ENCODE peak calls at places on chromosomes 5 and 9, in ten cellular contexts. W is H1, F is pancreas, M is psoas muscle, S is fibroblast of pulmonary artery, R is HFF-Myc, Y is cardiac muscle cell, A is ovary, Z is tibial artery, B is A549. J is an unnamed sample.

GRCh38 chr5:151931260-151931659 is 6.6 kb upstream of the GLRA1 start:
- DNase-seq in A (no peak), Y (no peak), Z (no peak), S (no peak), W (no peak), F (no peak), B (no peak), M (no peak), R (no peak), J (no peak)

GRCh38 chr5:67902497-67902830 is 313.1 kb upstream of the PIK3R1 start:
- DNase-seq in S (no peak), F (no peak), R (no peak), Z (no peak), B (no peak), A (no peak), W (no peak), Y (no peak), M (no peak), J (peak; percentile 7)

GRCh38 chr5:151130922-151131891 is 26.4 kb downstream of the ANXA6 start:
- DNase-seq in S (no peak), W (no peak), F (peak; percentile 56), R (no peak), Z (no peak), Y (no peak), B (no peak), M (no peak), A (no peak), J (no peak)

GRCh38 chr9:87529666-87530065 is 32.0 kb downstream of the DAPK1 start:
- DNase-seq in B (no peak), F (no peak), M (no peak), A (no peak), Y (no peak), W (no peak), Z (no peak), R (no peak), S (no peak), J (no peak)

GRCh38 chr5:133635051-133635450 is 22.7 kb upstream of the FSTL4 start:
- DNase-seq in M (no peak), R (peak; percentile 12), F (no peak), Y (peak; percentile 10), Z (no peak), B (peak; percentile 67), W (no peak), S (no peak), A (no peak), J (peak; percentile 13)

GRCh38 chr5:139565411-139566305 is 4.5 kb downstream of the UBE2D2 start:
- DNase-seq in W (no peak), M (no peak), R (peak; percentile 26), B (no peak), A (no peak), Z (no peak), S (peak; percentile 24), F (no peak), Y (peak; percentile 52), J (peak; percentile 26)

GRCh38 chr5:6714221-6715041 is 1.2 kb downstream of the TENT4A start:
- DNase-seq in R (no peak), B (peak; percentile 38), S (no peak), Y (peak; percentile 20), M (peak; percentile 67), F (peak; percentile 50), W (no peak), Z (no peak), A (peak; percentile 26), J (no peak)

GRCh38 chr5:168006473-168007130 is 284.8 kb upstream of the WWC1 start:
- DNase-seq in F (no peak), M (no peak), A (peak; percentile 28), S (no peak), Y (peak; percentile 17), R (no peak), Z (no peak), W (no peak), B (no peak), J (peak; percentile 44)

GRCh38 chr5:179986328-179986727 is 78.6 kb upstream of the TBC1D9B start:
- DNase-seq in Y (peak; percentile 16), R (no peak), W (no peak), A (no peak), B (no peak), F (no peak), S (peak; percentile 23), M (no peak), Z (no peak), J (no peak)

GRCh38 chr9:130359819-130360218 is 84.9 kb upstream of the ASS1 start:
- DNase-seq in B (no peak), W (no peak), F (no peak), M (no peak), S (no peak), R (no peak), Z (no peak), Y (no peak), A (no peak), J (no peak)

GRCh38 chr5:137395011-137395755 is 103.9 kb downstream of the SPOCK1 start:
- DNase-seq in F (no peak), W (no peak), R (peak; percentile 52), A (no peak), B (no peak), S (no peak), M (no peak), Z (peak; percentile 37), Y (no peak), J (peak; percentile 60)

GRCh38 chr5:17748196-17748595 is 113.9 kb downstream of the TAF11L14 start:
- DNase-seq in B (no peak), Z (no peak), W (no peak), S (no peak), M (no peak), Y (no peak), R (no peak), A (no peak), F (no peak), J (no peak)

GRCh38 chr9:121650220-121651013 is 1.0 kb upstream of the DAB2IP start:
- DNase-seq in F (peak; percentile 70), A (peak; percentile 85), M (peak; percentile 72), B (no peak), R (peak; percentile 48), W (peak; percentile 70), S (peak; percentile 17), Y (peak; percentile 53), Z (no peak), J (no peak)

GRCh38 chr9:17614929-17615328 is 36.1 kb downstream of the SH3GL2 start:
- DNase-seq in S (no peak), W (no peak), Y (no peak), B (no peak), A (no peak), Z (no peak), M (no peak), F (no peak), R (no peak), J (no peak)

GRCh38 chr5:124660229-124661093 is 86.0 kb downstream of the ZNF608 start:
- DNase-seq in F (peak; percentile 60), R (no peak), A (no peak), B (no peak), M (no peak), Z (no peak), Y (peak; percentile 89), W (peak; percentile 49), S (peak; percentile 43), J (peak; percentile 33)

GRCh38 chr9:127910613-127911205 is 6.1 kb downstream of the ST6GALNAC4 start:
- DNase-seq in W (no peak), A (no peak), B (no peak), S (peak; percentile 34), R (no peak), M (peak; percentile 46), F (no peak), Z (no peak), Y (no peak), J (peak; percentile 83)
- TF ChIP-seq CTCF in W (no peak), A (no peak), B (peak; percentile 41), S (no peak), R (peak; percentile 8), M (no peak), F (no peak), Z (no peak), Y (no peak), J (peak; percentile 50)

DNA sequence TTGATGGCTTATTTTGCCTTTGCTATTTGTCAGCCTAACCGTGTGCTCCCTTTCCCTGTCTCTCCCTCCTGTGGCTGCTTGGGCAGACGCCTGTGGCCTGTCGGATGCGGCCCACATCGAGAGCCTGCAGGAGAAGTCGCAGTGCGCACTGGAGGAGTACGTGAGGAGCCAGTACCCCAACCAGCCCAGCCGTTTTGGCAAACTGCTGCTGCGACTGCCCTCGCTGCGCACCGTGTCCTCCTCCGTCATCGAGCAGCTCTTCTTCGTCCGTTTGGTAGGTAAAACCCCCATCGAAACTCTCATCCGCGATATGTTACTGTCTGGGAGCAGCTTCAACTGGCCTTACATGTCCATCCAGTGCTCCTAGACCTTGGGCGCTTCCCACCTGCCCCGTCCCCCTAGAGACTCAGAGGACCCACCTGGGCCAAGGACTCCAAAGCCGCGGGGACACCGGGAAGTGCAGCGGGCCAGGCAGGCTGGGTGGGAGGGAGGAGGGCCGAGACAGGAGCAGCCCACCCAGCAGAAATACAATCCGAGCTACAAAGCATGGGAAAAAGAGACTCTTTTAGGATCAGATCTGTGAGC is 10.5 kb downstream of the NR2F1 start:
- DNase-seq in F (no peak), S (no peak), M (peak; percentile 48), Z (no peak), R (no peak), Y (no peak), B (no peak), A (no peak), W (no peak), J (no peak)
- H3K4me3 ChIP-seq in F (no peak overlapping the region), S (no peak overlapping the region), M (no peak overlapping the region), Z (no peak overlapping the region), R (no peak overlapping the region), Y (no peak overlapping the region), B (no peak overlapping the region), A (no peak overlapping the region), W (no peak overlapping the region), J (no peak overlapping the region)

DNA sequence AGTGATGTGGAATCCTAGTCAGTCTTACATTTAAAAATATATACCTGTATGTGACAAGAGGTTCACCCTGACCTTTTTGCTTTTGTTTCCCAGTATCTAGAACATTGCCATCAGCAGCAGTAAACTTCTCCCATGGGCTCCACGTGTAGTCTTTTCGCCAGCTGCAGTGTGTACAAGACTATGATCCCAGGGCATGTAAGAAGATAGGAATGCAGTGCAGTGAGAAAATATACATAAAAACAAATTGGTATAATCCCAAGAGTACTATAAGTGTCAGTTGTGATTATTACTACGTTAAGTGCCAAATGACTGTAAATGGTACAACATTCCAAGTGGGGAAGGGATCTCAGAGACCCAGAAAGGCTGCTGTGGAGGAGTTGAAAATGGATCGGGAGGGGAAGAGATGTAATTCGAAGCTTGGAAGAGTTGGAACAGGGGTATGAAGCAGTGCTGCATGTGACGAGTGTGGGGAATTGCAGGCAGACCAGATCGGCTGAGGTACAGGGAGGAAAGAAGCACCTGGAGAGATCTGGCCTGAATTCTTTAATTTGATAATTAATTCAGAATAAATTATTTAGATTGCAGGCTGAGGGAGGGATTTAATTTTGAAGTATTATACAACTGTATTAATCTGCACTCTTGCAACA is 95.1 kb downstream of the FBXL7 start:
- DNase-seq in B (no peak), Z (no peak), M (no peak), A (no peak), Y (no peak), W (no peak), F (no peak), S (no peak), R (no peak), J (no peak)
- TF ChIP-seq CTCF in B (no peak), Z (no peak), M (no peak), A (no peak), Y (no peak), W (peak; percentile 34), F (no peak), S (no peak), R (no peak), J (no peak)

DNA sequence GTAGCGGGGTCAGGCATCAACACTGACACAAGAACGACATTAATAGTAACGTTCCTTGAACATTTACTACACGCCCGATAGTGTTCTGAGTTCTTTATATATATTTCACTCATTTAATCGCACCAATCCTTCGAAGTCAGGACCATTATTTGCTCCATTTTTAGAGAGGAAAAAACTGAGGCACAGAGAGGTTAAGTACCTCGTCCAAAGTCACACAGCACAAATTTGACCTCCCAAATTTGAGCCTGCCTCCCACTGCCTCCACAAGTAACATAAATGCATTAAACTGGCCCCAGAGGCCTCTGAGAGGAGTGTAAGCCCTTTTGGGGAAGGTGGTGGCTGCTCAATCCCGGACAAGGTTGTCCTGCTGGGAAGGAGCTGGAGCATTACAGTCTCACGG is 5.8 kb downstream of the RGS14 start:
- DNase-seq in Y (no peak), R (no peak), Z (no peak), M (no peak), W (no peak), A (no peak), S (no peak), F (peak; percentile 9), B (no peak), J (no peak)
- H3K4me3 ChIP-seq in Y (peak overlapping the region; percentile 20), R (peak overlapping the region; percentile 29), Z (peak overlapping the region; percentile 54), M (peak overlapping the region; percentile 64), W (no peak overlapping the region), A (peak overlapping the region; percentile 40), S (peak overlapping the region; percentile 44), F (peak overlapping the region; percentile 59), B (peak overlapping the region; percentile 54), J (peak overlapping the region; percentile 35)